ENCODE peak calls at places on chromosomes 1 and 21, in nine cellular contexts. M is vagina; W is body of pancreas; L is PC-3; R is CD8-positive, alpha-beta T cell; F is AG04450; Z is transverse colon; U is cardiac muscle cell; I is prostate gland. C is an unnamed sample. For H3K27me3, the result is how much of the 10 kb centered on the place peaks cover.

GRCh38 chr1:46005594-46005993 is 126.8 kb downstream of the PIK3R3 start:
- DNase-seq in M (no peak), W (no peak), L (no peak), R (no peak), F (no peak), Z (no peak), U (no peak), I (no peak), C (no peak)

GRCh38 chr1:223068913-223069312 is 74.1 kb downstream of the TLR5 start:
- DNase-seq in M (no peak), W (no peak), L (no peak), R (no peak), F (no peak), Z (no peak), U (no peak), I (no peak), C (no peak)

GRCh38 chr21:38806153-38806941 is 618 bp downstream of the ETS2 start:
- DNase-seq in M (no peak), W (peak), L (no peak), R (peak), F (no peak), Z (peak), U (no peak), I (no peak), C (peak)

GRCh38 chr1:150567717-150568561 is 11.5 kb downstream of the MCL1 start:
- DNase-seq in M (no peak), W (peak), L (peak), R (no peak), F (peak), Z (peak), U (peak), I (peak), C (peak)

GRCh38 chr1:241531195-241532172 is 694 bp upstream of the KMO start:
- DNase-seq in M (no peak), W (no peak), L (peak), R (no peak), F (peak), Z (no peak), U (peak), I (no peak), C (peak)

GRCh38 chr1:20725189-20726106 is 7.1 kb downstream of the SH2D5 start:
- DNase-seq in M (peak), W (no peak), L (peak), R (no peak), F (peak), Z (no peak), U (peak), I (no peak), C (no peak)

GRCh38 chr1:217322834-217323233 is 308.1 kb downstream of the GPATCH2 start:
- DNase-seq in M (no peak), W (no peak), L (no peak), R (no peak), F (no peak), Z (no peak), U (no peak), I (no peak), C (no peak)

GRCh38 chr1:161440312-161440894 is 64.9 kb upstream of the FCGR2A start:
- DNase-seq in M (no peak), W (peak), L (peak), R (peak), F (no peak), Z (peak), U (peak), I (no peak), C (peak)

GRCh38 chr1:4271338-4271998 is 371.4 kb upstream of the C1orf174 start:
- DNase-seq in M (peak), W (no peak), L (no peak), R (no peak), F (no peak), Z (no peak), U (no peak), I (no peak), C (no peak)

GRCh38 chr1:238060046-238060445 is 169.3 kb upstream of the ZP4 start:
- DNase-seq in M (no peak), W (no peak), L (no peak), R (no peak), F (no peak), Z (no peak), U (no peak), I (no peak), C (no peak)

GRCh38 chr1:115137191-115137590 is 47.9 kb upstream of the TSPAN2 start:
- DNase-seq in M (no peak), W (no peak), L (peak), R (no peak), F (no peak), Z (no peak), U (no peak), I (no peak), C (no peak)

GRCh38 chr1:160612613-160613218 is 33.4 kb upstream of the CD84 start:
- DNase-seq in M (no peak), W (no peak), L (no peak), R (no peak), F (no peak), Z (no peak), U (no peak), I (no peak), C (no peak)

GRCh38 chr21:34887729-34888568 is 161.2 kb downstream of the RUNX1 start:
- DNase-seq in M (peak), W (peak), L (peak), R (peak), F (peak), Z (peak), U (peak), I (peak), C (peak)

GRCh38 chr1:2184531-2184930 is 10.0 kb downstream of the FAAP20 start:
- DNase-seq in M (no peak), W (no peak), L (no peak), R (no peak), F (no peak), Z (no peak), U (no peak), I (no peak), C (no peak)

GRCh38 chr21:38170283-38170682 is 86.5 kb upstream of the KCNJ15 start:
- DNase-seq in M (no peak), W (no peak), L (peak), R (no peak), F (no peak), Z (no peak), U (peak), I (peak), C (no peak)

GRCh38 chr1:205183676-205184335 is 27.7 kb downstream of the DSTYK start:
- DNase-seq in M (no peak), W (no peak), L (no peak), R (no peak), F (peak), Z (no peak), U (peak), I (no peak), C (no peak)

GRCh38 chr1:84892657-84893618 is at the start of gene LPAR3:
- DNase-seq in M (no peak), W (peak), L (peak), R (no peak), F (no peak), Z (peak), U (peak), I (peak), C (no peak)

GRCh38 chr1:244048566-244049141 is 2.4 kb upstream of the ZBTB18 start:
- DNase-seq in M (no peak), W (no peak), L (no peak), R (no peak), F (no peak), Z (no peak), U (no peak), I (no peak), C (no peak)

GRCh38 chr21:46157396-46157986 is 2.1 kb upstream of the FTCD start:
- DNase-seq in M (peak), W (no peak), L (no peak), R (no peak), F (no peak), Z (peak), U (no peak), I (no peak), C (no peak)

GRCh38 chr1:155979525-155980343 is 1.4 kb upstream of the ARHGEF2 start:
- DNase-seq in M (no peak), W (no peak), L (no peak), R (no peak), F (no peak), Z (peak), U (no peak), I (no peak), C (peak)

GRCh38 chr1:155981266-155982088 is 3.1 kb upstream of the ARHGEF2 start:
- DNase-seq in M (no peak), W (no peak), L (no peak), R (peak), F (peak), Z (peak), U (peak), I (no peak), C (no peak)

GRCh38 chr1:155984341-155984740 is 6.0 kb upstream of the ARHGEF2 start:
- DNase-seq in M (no peak), W (no peak), L (no peak), R (no peak), F (no peak), Z (no peak), U (no peak), I (no peak), C (no peak)

GRCh38 chr1:155982106-155982505 is 3.8 kb upstream of the ARHGEF2 start:
- DNase-seq in M (no peak), W (no peak), L (no peak), R (no peak), F (no peak), Z (no peak), U (no peak), I (no peak), C (no peak)

GRCh38 chr1:155983191-155984023 is 5.1 kb upstream of the ARHGEF2 start:
- DNase-seq in M (no peak), W (no peak), L (peak), R (no peak), F (peak), Z (peak), U (peak), I (no peak), C (no peak)
- H3K4me3 ChIP-seq in M (peak), W (no peak), L (no peak), R (no peak), F (peak), Z (no peak), U (no peak), I (no peak), C (no peak)

GRCh38 chr1:37616330-37616729 is 18.4 kb downstream of the RSPO1 start:
- DNase-seq in M (no peak), W (no peak), L (no peak), R (no peak), F (no peak), Z (no peak), U (no peak), I (no peak), C (no peak)
- H3K27me3 ChIP-seq in M (under half), W (under half), L (half or more), R (under half), F (under half), Z (under half), U (half or more), I (under half), C (under half)

GRCh38 chr1:22814176-22815042 is 103.8 kb downstream of the EPHB2 start:
- DNase-seq in M (no peak), W (peak), L (no peak), R (no peak), F (no peak), Z (peak), U (no peak), I (peak), C (no peak)
- TF ChIP-seq CTCF in M (no peak), W (no peak), L (no peak), R (no peak), F (no peak), Z (no peak), U (no peak), I (no peak), C (no peak)

GRCh38 chr1:183780159-183780558 is 24.8 kb upstream of the RGL1 start:
- DNase-seq in M (no peak), W (no peak), L (no peak), R (no peak), F (no peak), Z (no peak), U (no peak), I (no peak), C (no peak)

GRCh38 chr1:183778568-183779433 is 26.1 kb upstream of the RGL1 start:
- DNase-seq in M (no peak), W (no peak), L (no peak), R (no peak), F (no peak), Z (no peak), U (no peak), I (no peak), C (no peak)

GRCh38 chr1:183776731-183777130 is 28.2 kb upstream of the RGL1 start:
- DNase-seq in M (no peak), W (no peak), L (no peak), R (no peak), F (no peak), Z (no peak), U (peak), I (no peak), C (no peak)

GRCh38 chr1:183777359-183777758 is 27.6 kb upstream of the RGL1 start:
- DNase-seq in M (no peak), W (no peak), L (no peak), R (no peak), F (no peak), Z (no peak), U (peak), I (no peak), C (no peak)

GRCh38 chr1:183778006-183778405 is 26.9 kb upstream of the RGL1 start:
- DNase-seq in M (no peak), W (no peak), L (no peak), R (no peak), F (no peak), Z (no peak), U (no peak), I (no peak), C (no peak)
- H3K4me3 ChIP-seq in M (no peak), W (no peak), L (no peak), R (no peak), F (no peak), Z (no peak), U (no peak), I (no peak), C (no peak)

GRCh38 chr1:39652534-39652933 is 13.1 kb upstream of the HEYL start:
- DNase-seq in M (no peak), W (no peak), L (no peak), R (no peak), F (no peak), Z (no peak), U (no peak), I (no peak), C (no peak)

GRCh38 chr1:39654291-39654690 is 14.8 kb upstream of the HEYL start:
- DNase-seq in M (no peak), W (no peak), L (no peak), R (no peak), F (no peak), Z (no peak), U (no peak), I (no peak), C (no peak)

GRCh38 chr1:39655578-39656268 is 16.2 kb downstream of the NT5C1A start:
- DNase-seq in M (no peak), W (no peak), L (no peak), R (no peak), F (no peak), Z (no peak), U (no peak), I (no peak), C (no peak)

GRCh38 chr1:39652105-39652504 is 12.7 kb upstream of the HEYL start:
- DNase-seq in M (no peak), W (no peak), L (no peak), R (no peak), F (no peak), Z (no peak), U (no peak), I (no peak), C (no peak)

DNA sequence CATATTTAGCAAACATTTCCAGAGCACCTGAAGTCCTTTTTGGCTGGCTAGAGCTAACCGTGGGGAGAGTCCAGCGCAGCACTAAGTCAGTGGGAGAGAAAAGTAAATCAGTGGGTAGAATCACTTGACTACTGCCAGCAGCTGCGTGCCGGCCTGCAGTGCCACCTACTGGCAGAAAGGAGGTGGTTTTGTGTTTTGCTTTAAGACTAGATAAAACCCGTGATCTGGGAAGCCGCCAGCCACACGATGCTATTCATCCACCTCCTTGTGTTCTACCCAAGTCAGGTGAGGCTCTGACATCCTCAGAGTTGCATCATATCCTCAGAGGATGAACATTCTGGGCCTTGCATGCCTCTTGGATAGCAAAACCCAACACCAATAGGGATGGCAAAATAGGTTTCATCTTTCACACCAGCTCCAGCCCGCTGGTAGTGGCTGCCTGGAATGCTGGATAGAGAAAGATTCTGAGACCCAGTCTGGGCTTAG is 14.1 kb upstream of the HEYL start:
- DNase-seq in M (no peak), W (peak), L (peak), R (peak), F (peak), Z (peak), U (peak), I (peak), C (peak)
- H3K27me3 ChIP-seq in M (under half), W (under half), L (under half), R (under half), F (under half), Z (under half), U (under half), I (under half), C (under half)

GRCh38 chr1:38029081-38029681 is 16.6 kb downstream of the UTP11 start:
- DNase-seq in M (no peak), W (no peak), L (no peak), R (no peak), F (no peak), Z (no peak), U (peak), I (no peak), C (no peak)
- TF ChIP-seq CTCF in M (no peak), W (no peak), L (no peak), R (no peak), F (no peak), Z (no peak), U (peak), I (no peak), C (no peak)

GRCh38 chr1:55055084-55055882 is 15.9 kb downstream of the PCSK9 start:
- DNase-seq in M (no peak), W (no peak), L (no peak), R (no peak), F (no peak), Z (no peak), U (peak), I (no peak), C (no peak)
- H3K4me3 ChIP-seq in M (no peak), W (no peak), L (no peak), R (no peak), F (no peak), Z (no peak), U (no peak), I (no peak), C (no peak)

GRCh38 chr1:37070126-37070525 is 35.8 kb upstream of the GRIK3 start:
- DNase-seq in M (no peak), W (no peak), L (no peak), R (no peak), F (no peak), Z (no peak), U (no peak), I (no peak), C (no peak)
- H3K27me3 ChIP-seq in M (under half), W (under half), L (half or more), R (under half), F (under half), Z (under half), U (under half), I (under half), C (under half)